ENCODE peak calls at places on chromosomes 6 and 20, in nine cellular contexts. One of them, this sample, is unnamed.

GRCh38 chr20:53918949-53919361 is 151.4 kb downstream of the BCAS1 start:
- DNase-seq in MG63: no peak
- DNase-seq in PC-3: no peak
- DNase-seq in uterus: no peak
- DNase-seq in AG04450: no peak
- DNase-seq in aorta: no peak
- DNase-seq in OCI-LY7: peak; percentile 76
- DNase-seq in brain microvascular endothelial cell: no peak
- DNase-seq in AG10803: no peak
- DNase-seq in this sample: no peak

GRCh38 chr6:168037856-168038255 is 40.4 kb downstream of the KIF25 start:
- DNase-seq in MG63: no peak
- DNase-seq in PC-3: peak; percentile 17
- DNase-seq in uterus: no peak
- DNase-seq in AG04450: no peak
- DNase-seq in aorta: no peak
- DNase-seq in OCI-LY7: no peak
- DNase-seq in brain microvascular endothelial cell: no peak
- DNase-seq in AG10803: no peak
- DNase-seq in this sample: no peak

GRCh38 chr6:37020426-37021211 is 15.2 kb downstream of the FGD2 start:
- DNase-seq in MG63: no peak
- DNase-seq in PC-3: peak; percentile 18
- DNase-seq in uterus: no peak
- DNase-seq in AG04450: no peak
- DNase-seq in aorta: no peak
- DNase-seq in OCI-LY7: no peak
- DNase-seq in brain microvascular endothelial cell: no peak
- DNase-seq in AG10803: no peak
- DNase-seq in this sample: no peak

GRCh38 chr6:89963391-89963790 is 69.1 kb downstream of the GJA10 start:
- DNase-seq in MG63: no peak
- DNase-seq in PC-3: no peak
- DNase-seq in uterus: no peak
- DNase-seq in AG04450: no peak
- DNase-seq in aorta: no peak
- DNase-seq in OCI-LY7: no peak
- DNase-seq in brain microvascular endothelial cell: no peak
- DNase-seq in AG10803: no peak
- DNase-seq in this sample: no peak

GRCh38 chr6:38180586-38180985 is 361.1 kb downstream of the ZFAND3 start:
- DNase-seq in MG63: no peak
- DNase-seq in PC-3: no peak
- DNase-seq in uterus: no peak
- DNase-seq in AG04450: no peak
- DNase-seq in aorta: no peak
- DNase-seq in OCI-LY7: no peak
- DNase-seq in brain microvascular endothelial cell: no peak
- DNase-seq in AG10803: no peak
- DNase-seq in this sample: no peak

GRCh38 chr20:53623454-53624206 is 30.0 kb upstream of the ZNF217 start:
- DNase-seq in MG63: peak; percentile 84
- DNase-seq in PC-3: peak; percentile 89
- DNase-seq in uterus: peak; percentile 82
- DNase-seq in AG04450: no peak
- DNase-seq in aorta: peak; percentile 84
- DNase-seq in OCI-LY7: peak; percentile 59
- DNase-seq in brain microvascular endothelial cell: peak; percentile 73
- DNase-seq in AG10803: peak; percentile 76
- DNase-seq in this sample: peak; percentile 47

GRCh38 chr6:43575105-43575771 is 600 bp downstream of the XPO5 start:
- DNase-seq in MG63: peak; percentile 38
- DNase-seq in PC-3: peak; percentile 17
- DNase-seq in uterus: no peak
- DNase-seq in AG04450: no peak
- DNase-seq in aorta: peak; percentile 67
- DNase-seq in OCI-LY7: peak; percentile 20
- DNase-seq in brain microvascular endothelial cell: no peak
- DNase-seq in AG10803: peak; percentile 10
- DNase-seq in this sample: no peak

GRCh38 chr6:151335930-151336329 is 55.4 kb downstream of the ZBTB2 start:
- DNase-seq in MG63: no peak
- DNase-seq in PC-3: no peak
- DNase-seq in uterus: no peak
- DNase-seq in AG04450: no peak
- DNase-seq in aorta: no peak
- DNase-seq in OCI-LY7: no peak
- DNase-seq in brain microvascular endothelial cell: no peak
- DNase-seq in AG10803: no peak
- DNase-seq in this sample: no peak

GRCh38 chr20:25050501-25051350 is 7.2 kb downstream of the ACSS1 start:
- DNase-seq in MG63: no peak
- DNase-seq in PC-3: no peak
- DNase-seq in uterus: peak; percentile 13
- DNase-seq in AG04450: no peak
- DNase-seq in aorta: peak; percentile 40
- DNase-seq in OCI-LY7: no peak
- DNase-seq in brain microvascular endothelial cell: no peak
- DNase-seq in AG10803: no peak
- DNase-seq in this sample: no peak

GRCh38 chr6:422423-423061 is 31.0 kb downstream of the IRF4 start:
- DNase-seq in MG63: peak; percentile 77
- DNase-seq in PC-3: peak; percentile 96
- DNase-seq in uterus: peak; percentile 33
- DNase-seq in AG04450: peak; percentile 89
- DNase-seq in aorta: no peak
- DNase-seq in OCI-LY7: no peak
- DNase-seq in brain microvascular endothelial cell: peak; percentile 95
- DNase-seq in AG10803: peak; percentile 76
- DNase-seq in this sample: no peak

GRCh38 chr6:92716638-92717037 is 702.7 kb downstream of the EPHA7 start:
- DNase-seq in MG63: no peak
- DNase-seq in PC-3: no peak
- DNase-seq in uterus: no peak
- DNase-seq in AG04450: no peak
- DNase-seq in aorta: no peak
- DNase-seq in OCI-LY7: no peak
- DNase-seq in brain microvascular endothelial cell: no peak
- DNase-seq in AG10803: no peak
- DNase-seq in this sample: no peak

GRCh38 chr20:1319462-1319861 is 9.5 kb downstream of the SDCBP2 start:
- DNase-seq in MG63: no peak
- DNase-seq in PC-3: no peak
- DNase-seq in uterus: no peak
- DNase-seq in AG04450: no peak
- DNase-seq in aorta: no peak
- DNase-seq in OCI-LY7: no peak
- DNase-seq in brain microvascular endothelial cell: no peak
- DNase-seq in AG10803: no peak
- DNase-seq in this sample: no peak

GRCh38 chr6:14596410-14596809 is 478.8 kb downstream of the CD83 start:
- DNase-seq in MG63: peak; percentile 48
- DNase-seq in PC-3: peak; percentile 22
- DNase-seq in uterus: no peak
- DNase-seq in AG04450: no peak
- DNase-seq in aorta: peak; percentile 59
- DNase-seq in OCI-LY7: no peak
- DNase-seq in brain microvascular endothelial cell: peak; percentile 83
- DNase-seq in AG10803: peak; percentile 24
- DNase-seq in this sample: peak; percentile 48

GRCh38 chr20:52941803-52942202 is 30.4 kb upstream of the TSHZ2 start:
- DNase-seq in MG63: no peak
- DNase-seq in PC-3: no peak
- DNase-seq in uterus: no peak
- DNase-seq in AG04450: no peak
- DNase-seq in aorta: no peak
- DNase-seq in OCI-LY7: no peak
- DNase-seq in brain microvascular endothelial cell: no peak
- DNase-seq in AG10803: peak; percentile 89
- DNase-seq in this sample: no peak

GRCh38 chr20:47317127-47317895 is 39.2 kb downstream of the ZMYND8 start:
- DNase-seq in MG63: peak; percentile 97
- DNase-seq in PC-3: peak; percentile 96
- DNase-seq in uterus: peak; percentile 90
- DNase-seq in AG04450: peak; percentile 88
- DNase-seq in aorta: peak; percentile 91
- DNase-seq in OCI-LY7: peak; percentile 41
- DNase-seq in brain microvascular endothelial cell: peak; percentile 93
- DNase-seq in AG10803: peak; percentile 98
- DNase-seq in this sample: no peak

GRCh38 chr20:44302026-44302669 is 8.9 kb downstream of the FITM2 start:
- DNase-seq in MG63: no peak
- DNase-seq in PC-3: no peak
- DNase-seq in uterus: no peak
- DNase-seq in AG04450: no peak
- DNase-seq in aorta: no peak
- DNase-seq in OCI-LY7: no peak
- DNase-seq in brain microvascular endothelial cell: no peak
- DNase-seq in AG10803: no peak
- DNase-seq in this sample: no peak

GRCh38 chr6:21350917-21351316 is 242.6 kb upstream of the SOX4 start:
- DNase-seq in MG63: no peak
- DNase-seq in PC-3: no peak
- DNase-seq in uterus: no peak
- DNase-seq in AG04450: no peak
- DNase-seq in aorta: no peak
- DNase-seq in OCI-LY7: no peak
- DNase-seq in brain microvascular endothelial cell: no peak
- DNase-seq in AG10803: no peak
- DNase-seq in this sample: no peak
- H3K4me3 ChIP-seq in MG63: no peak overlapping the region
- H3K4me3 ChIP-seq in PC-3: no peak overlapping the region
- H3K4me3 ChIP-seq in uterus: no peak overlapping the region
- H3K4me3 ChIP-seq in AG04450: no peak overlapping the region
- H3K4me3 ChIP-seq in aorta: no peak overlapping the region
- H3K4me3 ChIP-seq in OCI-LY7: no peak overlapping the region
- H3K4me3 ChIP-seq in brain microvascular endothelial cell: no peak overlapping the region
- H3K4me3 ChIP-seq in AG10803: no peak overlapping the region
- H3K4me3 ChIP-seq in this sample: no peak overlapping the region

GRCh38 chr6:40482532-40482931 is 104.6 kb downstream of the LRFN2 start:
- DNase-seq in MG63: no peak
- DNase-seq in PC-3: no peak
- DNase-seq in uterus: no peak
- DNase-seq in AG04450: no peak
- DNase-seq in aorta: no peak
- DNase-seq in OCI-LY7: no peak
- DNase-seq in brain microvascular endothelial cell: no peak
- DNase-seq in AG10803: no peak
- DNase-seq in this sample: peak; percentile 17
- H3K4me3 ChIP-seq in MG63: no peak overlapping the region
- H3K4me3 ChIP-seq in PC-3: no peak overlapping the region
- H3K4me3 ChIP-seq in uterus: no peak overlapping the region
- H3K4me3 ChIP-seq in AG04450: no peak overlapping the region
- H3K4me3 ChIP-seq in aorta: no peak overlapping the region
- H3K4me3 ChIP-seq in OCI-LY7: no peak overlapping the region
- H3K4me3 ChIP-seq in brain microvascular endothelial cell: no peak overlapping the region
- H3K4me3 ChIP-seq in AG10803: no peak overlapping the region
- H3K4me3 ChIP-seq in this sample: no peak overlapping the region

GRCh38 chr20:64049887-64050260 is 435 bp upstream of the SOX18 start:
- DNase-seq in MG63: no peak
- DNase-seq in PC-3: no peak
- DNase-seq in uterus: no peak
- DNase-seq in AG04450: no peak
- DNase-seq in aorta: no peak
- DNase-seq in OCI-LY7: no peak
- DNase-seq in brain microvascular endothelial cell: no peak
- DNase-seq in AG10803: no peak
- DNase-seq in this sample: no peak
- H3K4me3 ChIP-seq in MG63: peak overlapping the region; percentile 29
- H3K4me3 ChIP-seq in PC-3: no peak overlapping the region
- H3K4me3 ChIP-seq in uterus: no peak overlapping the region
- H3K4me3 ChIP-seq in AG04450: no peak overlapping the region
- H3K4me3 ChIP-seq in aorta: no peak overlapping the region
- H3K4me3 ChIP-seq in OCI-LY7: no peak overlapping the region
- H3K4me3 ChIP-seq in brain microvascular endothelial cell: no peak overlapping the region
- H3K4me3 ChIP-seq in AG10803: no peak overlapping the region
- H3K4me3 ChIP-seq in this sample: no peak overlapping the region

GRCh38 chr6:157984165-157984564 is 2.5 kb downstream of the SYNJ2 start:
- DNase-seq in MG63: no peak
- DNase-seq in PC-3: no peak
- DNase-seq in uterus: no peak
- DNase-seq in AG04450: no peak
- DNase-seq in aorta: no peak
- DNase-seq in OCI-LY7: no peak
- DNase-seq in brain microvascular endothelial cell: no peak
- DNase-seq in AG10803: no peak
- DNase-seq in this sample: no peak

GRCh38 chr6:157987788-157988699 is 6.4 kb downstream of the SYNJ2 start:
- DNase-seq in MG63: no peak
- DNase-seq in PC-3: no peak
- DNase-seq in uterus: no peak
- DNase-seq in AG04450: no peak
- DNase-seq in aorta: no peak
- DNase-seq in OCI-LY7: no peak
- DNase-seq in brain microvascular endothelial cell: no peak
- DNase-seq in AG10803: no peak
- DNase-seq in this sample: no peak

GRCh38 chr6:157983439-157984119 is 1.9 kb downstream of the SYNJ2 start:
- DNase-seq in MG63: no peak
- DNase-seq in PC-3: no peak
- DNase-seq in uterus: no peak
- DNase-seq in AG04450: no peak
- DNase-seq in aorta: no peak
- DNase-seq in OCI-LY7: no peak
- DNase-seq in brain microvascular endothelial cell: no peak
- DNase-seq in AG10803: peak; percentile 76
- DNase-seq in this sample: no peak

GRCh38 chr6:157984686-157985225 is 3.1 kb downstream of the SYNJ2 start:
- DNase-seq in MG63: no peak
- DNase-seq in PC-3: no peak
- DNase-seq in uterus: no peak
- DNase-seq in AG04450: no peak
- DNase-seq in aorta: no peak
- DNase-seq in OCI-LY7: no peak
- DNase-seq in brain microvascular endothelial cell: no peak
- DNase-seq in AG10803: no peak
- DNase-seq in this sample: peak; percentile 37

DNA sequence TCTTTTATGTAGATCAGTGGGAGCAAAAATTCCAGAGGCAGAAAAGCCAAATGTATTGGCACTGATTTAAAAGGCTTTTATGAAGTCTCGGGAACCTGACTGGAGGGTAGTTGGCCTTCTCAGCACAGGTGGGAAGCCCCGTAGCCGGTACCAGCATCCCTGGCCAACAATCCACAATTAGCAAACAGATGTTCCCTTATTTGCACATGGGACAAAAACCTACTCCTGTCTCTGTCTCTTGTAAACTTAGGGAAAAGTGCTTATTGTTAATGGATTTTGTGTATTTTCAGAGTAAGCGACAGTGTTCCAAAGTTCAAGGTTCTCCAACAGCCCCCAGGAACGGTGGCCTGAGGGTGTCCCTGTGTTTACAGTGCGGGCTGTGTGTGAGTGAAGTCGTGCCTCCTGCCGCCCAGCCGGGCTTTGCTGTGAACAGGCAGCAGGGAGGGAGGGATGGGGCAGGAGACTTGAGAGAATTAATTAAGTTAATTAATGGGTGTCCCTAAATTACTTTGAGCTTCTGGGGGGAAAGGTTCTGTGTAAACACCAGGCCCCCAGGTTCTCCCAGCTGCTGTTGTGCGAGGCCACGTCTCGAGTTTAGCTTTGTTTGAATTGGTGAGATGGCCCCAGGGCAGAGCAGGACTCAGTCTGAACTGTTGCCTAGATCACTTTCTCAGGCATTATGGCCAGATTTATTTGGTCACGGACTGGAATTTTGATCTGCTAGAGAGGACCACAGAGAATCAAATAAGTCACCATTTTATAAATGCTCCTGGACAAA is 3.9 kb downstream of the SYNJ2 start:
- DNase-seq in MG63: no peak
- DNase-seq in PC-3: no peak
- DNase-seq in uterus: no peak
- DNase-seq in AG04450: no peak
- DNase-seq in aorta: no peak
- DNase-seq in OCI-LY7: no peak
- DNase-seq in brain microvascular endothelial cell: no peak
- DNase-seq in AG10803: no peak
- DNase-seq in this sample: no peak
- H3K4me3 ChIP-seq in MG63: peak overlapping the region; percentile 23
- H3K4me3 ChIP-seq in PC-3: peak overlapping the region; percentile 55
- H3K4me3 ChIP-seq in uterus: no peak overlapping the region
- H3K4me3 ChIP-seq in AG04450: peak overlapping the region; percentile 15
- H3K4me3 ChIP-seq in aorta: no peak overlapping the region
- H3K4me3 ChIP-seq in OCI-LY7: no peak overlapping the region
- H3K4me3 ChIP-seq in brain microvascular endothelial cell: no peak overlapping the region
- H3K4me3 ChIP-seq in AG10803: no peak overlapping the region
- H3K4me3 ChIP-seq in this sample: no peak overlapping the region